ENCODE peak calls at places on chromosome 5, in nine cellular contexts. L is RKO, R is right cardiac atrium, J is stromal cell of bone marrow, D is G401, E is caudate nucleus, O is D341Med, I is A549, P is Right ventricle myocardium inferior. F is an unnamed sample.

GRCh38 chr5:88248743-88249540 is 19.7 kb downstream of the TMEM161B start:
- DNase-seq in L (no peak), O (no peak), I (no peak), D (no peak), E (no peak), R (no peak), J (no peak), P (no peak), F (no peak)

GRCh38 chr5:132427285-132428146 is 58.0 kb downstream of the SLC22A5 start:
- DNase-seq in R (peak), L (no peak), O (no peak), D (peak), P (peak), J (no peak), I (no peak), E (no peak), F (no peak)

GRCh38 chr5:153362026-153362425 is 128.4 kb upstream of the GRIA1 start:
- DNase-seq in J (no peak), E (no peak), D (no peak), R (no peak), P (no peak), L (no peak), I (no peak), O (no peak), F (no peak)

GRCh38 chr5:71454913-71455312 is 538 bp upstream of the BDP1 start:
- DNase-seq in I (no peak), E (no peak), L (no peak), P (no peak), O (no peak), D (no peak), R (peak), J (no peak), F (no peak)

GRCh38 chr5:153965102-153965645 is 73.5 kb downstream of the FAM114A2 start:
- DNase-seq in P (no peak), I (peak), E (no peak), R (peak), D (peak), J (peak), L (peak), O (peak), F (peak)

GRCh38 chr5:158084292-158084691 is 225.3 kb upstream of the CLINT1 start:
- DNase-seq in L (no peak), P (no peak), O (no peak), I (no peak), D (no peak), E (no peak), J (peak), R (no peak), F (no peak)

GRCh38 chr5:168991991-168992390 is 308.9 kb downstream of the SLIT3 start:
- DNase-seq in R (no peak), D (no peak), L (no peak), P (no peak), J (no peak), I (peak), E (no peak), O (no peak), F (no peak)

GRCh38 chr5:60896991-60897390 is 47.9 kb downstream of the ERCC8 start:
- DNase-seq in L (no peak), E (no peak), D (no peak), J (no peak), I (no peak), O (no peak), R (no peak), P (no peak), F (no peak)

GRCh38 chr5:107514305-107514704 is 156.4 kb downstream of the EFNA5 start:
- DNase-seq in P (no peak), J (no peak), I (no peak), O (no peak), E (no peak), D (no peak), R (no peak), L (no peak), F (no peak)

GRCh38 chr5:125083932-125084331 is 337.5 kb upstream of the ZNF608 start:
- DNase-seq in R (no peak), E (no peak), D (no peak), L (no peak), J (peak), I (no peak), P (no peak), O (no peak), F (no peak)